ENCODE peak calls at places on chromosomes 6 and 20, in four cellular contexts. One of them, this sample, is unnamed.

GRCh38 chr6:449486-450419 is 58.2 kb downstream of the IRF4 start:
- DNase-seq in choroid plexus epithelial cell: no peak
- DNase-seq in naive thymus-derived CD8-positive, alpha-beta T cell: no peak
- DNase-seq in right cardiac atrium: no peak
- DNase-seq in this sample: no peak

GRCh38 chr6:97077380-97077779 is 152.9 kb downstream of the KLHL32 start:
- DNase-seq in choroid plexus epithelial cell: peak; percentile 26
- DNase-seq in naive thymus-derived CD8-positive, alpha-beta T cell: no peak
- DNase-seq in right cardiac atrium: no peak
- DNase-seq in this sample: no peak

GRCh38 chr6:31826793-31827285 is 699 bp upstream of the HSPA1B start:
- DNase-seq in choroid plexus epithelial cell: peak; percentile 91
- DNase-seq in naive thymus-derived CD8-positive, alpha-beta T cell: no peak
- DNase-seq in right cardiac atrium: peak; percentile 95
- DNase-seq in this sample: no peak

GRCh38 chr6:31968326-31968725 is 3.6 kb downstream of the DXO start:
- DNase-seq in choroid plexus epithelial cell: no peak
- DNase-seq in naive thymus-derived CD8-positive, alpha-beta T cell: no peak
- DNase-seq in right cardiac atrium: no peak
- DNase-seq in this sample: no peak

GRCh38 chr20:57459278-57459677 is 65.7 kb downstream of the CTCFL start:
- DNase-seq in choroid plexus epithelial cell: no peak
- DNase-seq in naive thymus-derived CD8-positive, alpha-beta T cell: no peak
- DNase-seq in right cardiac atrium: no peak
- DNase-seq in this sample: no peak

GRCh38 chr6:50840112-50840813 is 21.6 kb downstream of the TFAP2B start:
- DNase-seq in choroid plexus epithelial cell: no peak
- DNase-seq in naive thymus-derived CD8-positive, alpha-beta T cell: no peak
- DNase-seq in right cardiac atrium: no peak
- DNase-seq in this sample: no peak

GRCh38 chr6:85482206-85483040 is 32.5 kb downstream of the NT5E start:
- DNase-seq in choroid plexus epithelial cell: no peak
- DNase-seq in naive thymus-derived CD8-positive, alpha-beta T cell: no peak
- DNase-seq in right cardiac atrium: no peak
- DNase-seq in this sample: no peak

GRCh38 chr6:154261688-154262397 is 94.8 kb downstream of the IPCEF1 start:
- DNase-seq in choroid plexus epithelial cell: no peak
- DNase-seq in naive thymus-derived CD8-positive, alpha-beta T cell: no peak
- DNase-seq in right cardiac atrium: no peak
- DNase-seq in this sample: no peak

GRCh38 chr6:1950631-1951030 is 294.8 kb downstream of the GMDS start:
- DNase-seq in choroid plexus epithelial cell: no peak
- DNase-seq in naive thymus-derived CD8-positive, alpha-beta T cell: no peak
- DNase-seq in right cardiac atrium: no peak
- DNase-seq in this sample: no peak

GRCh38 chr6:44512868-44513641 is 125.5 kb downstream of the CDC5L start:
- DNase-seq in choroid plexus epithelial cell: no peak
- DNase-seq in naive thymus-derived CD8-positive, alpha-beta T cell: no peak
- DNase-seq in right cardiac atrium: no peak
- DNase-seq in this sample: no peak

This sample was measured in CD4-positive, alpha-beta T cell.